ENCODE peak calls at places on chromosomes 2 and 18, in five cellular contexts. K, L, T, N and R are unnamed samples.
A peak's percentile ranks its signal among the peaks of the same experiment; 100 is the strongest.

GRCh38 chr18:3623769-3624545 is 174.0 kb downstream of the TGIF1 start:
- DNase-seq in N (peak; percentile 98), K (peak; percentile 98), T (peak; percentile 82), L (peak; percentile 83), R (peak; percentile 95)

GRCh38 chr2:18445412-18446320 is 114.8 kb downstream of the RDH14 start:
- DNase-seq in N (no peak), L (no peak), T (no peak), K (no peak), R (no peak)

GRCh38 chr2:157068225-157068624 is 189.3 kb upstream of the GALNT5 start:
- DNase-seq in N (no peak), T (no peak), L (no peak), K (no peak), R (no peak)

GRCh38 chr2:231924889-231925275 is 1.3 kb downstream of the NPPC start:
- DNase-seq in N (peak; percentile 3), T (no peak), L (peak; percentile 12), K (no peak), R (no peak)

GRCh38 chr18:43393174-43393573 is 115.9 kb upstream of the SYT4 start:
- DNase-seq in N (no peak), T (no peak), L (no peak), K (no peak), R (no peak)

GRCh38 chr2:156087875-156088274 is 244.6 kb downstream of the NR4A2 start:
- DNase-seq in N (peak; percentile 33), K (no peak), L (no peak), T (no peak), R (no peak)

GRCh38 chr2:112147382-112147781 is 9.2 kb downstream of the FBLN7 start:
- DNase-seq in K (no peak), T (no peak), L (no peak), N (no peak), R (no peak)

GRCh38 chr18:31942301-31942998 is 478 bp downstream of the TRAPPC8 start:
- DNase-seq in N (peak; percentile 75), L (no peak), K (peak; percentile 60), T (peak; percentile 34), R (peak; percentile 28)

GRCh38 chr2:173996766-173997165 is 31.6 kb upstream of the SP3 start:
- DNase-seq in T (no peak), L (no peak), N (no peak), K (no peak), R (no peak)

GRCh38 chr18:27685807-27686412 is 491.0 kb downstream of the CDH2 start:
- DNase-seq in L (no peak), T (no peak), K (peak; percentile 50), N (peak; percentile 49), R (peak; percentile 75)

GRCh38 chr18:35489913-35490490 is 7.8 kb downstream of the INO80C start:
- DNase-seq in L (no peak), N (no peak), K (peak; percentile 26), T (no peak), R (no peak)

GRCh38 chr2:158756976-158757375 is 38.1 kb upstream of the DAPL1 start:
- DNase-seq in T (no peak), K (no peak), N (no peak), L (no peak), R (peak; percentile 5)

GRCh38 chr18:79515944-79516351 is 120.2 kb downstream of the NFATC1 start:
- DNase-seq in K (no peak), L (no peak), T (peak; percentile 20), N (no peak), R (no peak)

GRCh38 chr2:108583903-108584520 is 49.7 kb downstream of the LIMS1 start:
- DNase-seq in N (peak; percentile 89), K (peak; percentile 90), T (peak; percentile 61), L (peak; percentile 52), R (peak; percentile 70)

GRCh38 chr18:74242451-74243096 is 49.2 kb downstream of the CYB5A start:
- DNase-seq in N (no peak), L (no peak), K (no peak), T (no peak), R (peak; percentile 91)

GRCh38 chr2:196233808-196234501 is 62.6 kb upstream of the STK17B start:
- DNase-seq in N (peak; percentile 52), L (no peak), K (no peak), T (no peak), R (no peak)

GRCh38 chr18:25256439-25256838 is 95.5 kb downstream of the ZNF521 start:
- DNase-seq in T (no peak), L (no peak), N (no peak), K (peak; percentile 28), R (no peak)

GRCh38 chr18:75167759-75168211 is 41.2 kb downstream of the PTGR3 start:
- DNase-seq in K (no peak), L (no peak), N (no peak), T (no peak), R (no peak)

GRCh38 chr2:113080134-113080533 is 12.4 kb downstream of the IL1F10 start:
- DNase-seq in T (peak; percentile 61), L (peak; percentile 55), N (peak; percentile 9), K (peak; percentile 66), R (peak; percentile 71)

GRCh38 chr2:111118455-111119003 is 2.2 kb upstream of the BCL2L11 start:
- DNase-seq in K (peak; percentile 30), T (peak; percentile 39), L (peak; percentile 17), N (no peak), R (no peak)

GRCh38 chr2:207107551-207107950 is 58.2 kb downstream of the KLF7 start:
- DNase-seq in K (no peak), T (no peak), L (no peak), N (no peak), R (no peak)

GRCh38 chr2:37894601-37895000 is 30.5 kb upstream of the RMDN2 start:
- DNase-seq in K (no peak), L (no peak), T (no peak), N (no peak), R (no peak)

GRCh38 chr18:75210274-75211001 is at the start of gene TSHZ1:
- DNase-seq in N (peak; percentile 88), K (peak; percentile 74), L (peak; percentile 53), T (peak; percentile 40), R (peak; percentile 62)

GRCh38 chr2:71705171-71705960 is 252.0 kb downstream of the DYSF start:
- DNase-seq in L (no peak), K (no peak), T (no peak), N (no peak), R (no peak)

GRCh38 chr2:224099846-224100643 is 61.0 kb upstream of the SERPINE2 start:
- DNase-seq in K (no peak), N (no peak), L (no peak), T (no peak), R (no peak)

GRCh38 chr2:224101820-224102630 is 62.9 kb upstream of the SERPINE2 start:
- DNase-seq in L (no peak), K (no peak), N (peak; percentile 94), T (no peak), R (peak; percentile 83)

GRCh38 chr2:224103603-224104002 is 64.5 kb upstream of the SERPINE2 start:
- DNase-seq in L (no peak), T (no peak), K (no peak), N (no peak), R (no peak)

GRCh38 chr2:224106794-224107193 is 67.7 kb upstream of the SERPINE2 start:
- DNase-seq in T (no peak), K (no peak), N (no peak), L (no peak), R (peak; percentile 38)

DNA sequence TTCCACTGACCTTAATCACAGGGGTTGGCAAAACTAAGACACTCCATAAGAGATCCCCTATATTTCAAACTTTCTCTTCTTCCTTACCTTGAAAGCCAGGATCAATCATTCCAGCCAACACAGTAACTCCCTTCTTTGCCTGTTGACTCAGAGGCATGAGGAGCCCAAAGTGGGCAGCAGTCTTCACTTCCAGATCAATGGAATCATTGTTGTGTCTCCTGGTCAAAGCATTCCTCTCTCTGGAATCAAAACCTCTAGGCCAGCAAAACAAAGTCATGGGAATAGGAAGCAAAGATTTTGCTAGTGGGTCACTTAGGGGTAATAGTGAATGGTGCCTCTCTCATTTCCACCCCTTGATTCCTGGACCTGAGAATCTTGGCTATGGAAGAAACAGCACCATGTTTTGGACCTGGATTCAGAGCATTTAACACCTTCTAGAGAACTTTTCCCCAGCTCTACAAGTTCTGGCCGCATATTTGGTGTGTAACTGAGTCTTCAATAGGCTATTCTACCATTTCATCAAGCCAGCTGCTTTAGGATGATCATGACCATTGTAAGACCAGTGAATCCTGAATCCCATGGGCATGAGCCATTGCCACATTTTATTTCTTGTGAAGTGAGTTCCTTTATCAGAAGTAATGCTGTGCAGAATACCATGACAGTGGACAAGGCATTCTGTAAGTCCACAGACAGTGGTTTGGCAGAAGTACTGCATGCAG is 65.7 kb upstream of the SERPINE2 start:
- DNase-seq in N (no peak), K (no peak), T (no peak), L (no peak), R (no peak)
- H2BK120ac ChIP-seq in N (no peak overlapping the region), K (no peak overlapping the region), T (no peak overlapping the region), L (no peak overlapping the region), R (no peak overlapping the region)

GRCh38 chr2:96146881-96147592 is 1.8 kb upstream of the DUSP2 start:
- DNase-seq in K (peak; percentile 46), L (no peak), N (peak; percentile 12), T (peak; percentile 28), R (no peak)

GRCh38 chr2:96147593-96148201 is 2.5 kb upstream of the DUSP2 start:
- DNase-seq in L (no peak), N (no peak), T (peak; percentile 32), K (peak; percentile 35), R (no peak)

GRCh38 chr2:96150007-96150406 is 4.8 kb upstream of the DUSP2 start:
- DNase-seq in N (no peak), L (no peak), T (peak; percentile 19), K (no peak), R (no peak)

GRCh38 chr2:96146151-96146880 is 1.1 kb upstream of the DUSP2 start:
- DNase-seq in T (peak; percentile 29), L (no peak), N (no peak), K (peak; percentile 31), R (peak; percentile 37)

GRCh38 chr2:96148410-96149217 is 3.4 kb upstream of the DUSP2 start:
- DNase-seq in K (peak; percentile 98), L (peak; percentile 48), N (peak; percentile 92), T (peak; percentile 97), R (peak; percentile 37)
- H2BK5ac ChIP-seq in K (no peak overlapping the region), L (no peak overlapping the region), N (no peak overlapping the region), T (no peak overlapping the region), R (no peak overlapping the region)

DNA sequence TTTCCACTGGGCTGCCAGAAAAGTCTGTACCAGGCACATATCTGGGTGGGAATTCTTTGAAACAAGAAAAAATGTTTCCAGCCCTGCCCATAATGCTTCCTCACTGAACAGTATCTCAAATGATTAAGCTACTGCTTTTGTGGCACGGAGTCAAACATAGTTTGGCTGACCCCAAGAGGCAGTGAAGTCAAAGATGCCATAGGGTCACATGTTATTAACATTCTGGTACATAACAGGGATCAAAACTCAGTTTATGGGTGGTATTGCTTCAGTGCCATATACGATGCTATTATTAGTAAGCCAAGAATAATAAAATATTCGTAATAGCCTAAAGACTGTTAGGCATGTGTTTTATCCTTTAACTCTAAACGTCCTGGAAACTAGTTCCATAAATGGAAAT is 112.4 kb downstream of the FEZ2 start:
- DNase-seq in N (peak; percentile 54), K (no peak), T (no peak), L (no peak), R (no peak)
- H2BK120ac ChIP-seq in N (no peak overlapping the region), K (no peak overlapping the region), T (no peak overlapping the region), L (no peak overlapping the region), R (no peak overlapping the region)

GRCh38 chr2:66574701-66575624 is 140.0 kb downstream of the MEIS1 start:
- DNase-seq in K (peak; percentile 95), L (peak; percentile 87), N (peak; percentile 94), T (peak; percentile 79), R (peak; percentile 18)
- H2BK5ac ChIP-seq in K (no peak overlapping the region), L (no peak overlapping the region), N (no peak overlapping the region), T (no peak overlapping the region), R (peak overlapping the region; percentile 34)